ENCODE peak calls at places on chromosomes 4 and X, in six cellular contexts. One of them, this sample, is unnamed.

GRCh38 chrX:137563681-137564651 is 2.0 kb upstream of the ZIC3 start:
- DNase-seq in AML-193: no peak
- DNase-seq in activated CD8-positive, alpha-beta memory T cell treated with anti-CD3 and anti-CD28 coated beads for 48 hours: no peak
- DNase-seq in activated naive CD4-positive, alpha-beta T cell treated with Interleukin-2 at 50 U/mL for 16 hours: no peak
- DNase-seq in stimulated activated CD8-positive, alpha-beta memory T cell treated with anti-CD3 and anti-CD28 coated beads, Interleukin-15, amount 100 ng/mL, for 24 hours: no peak
- DNase-seq in adrenal gland: no peak
- DNase-seq in this sample: no peak

GRCh38 chr4:82667761-82668505 is 106.1 kb upstream of the TMEM150C start:
- DNase-seq in adrenal gland: no peak
- DNase-seq in stimulated activated CD8-positive, alpha-beta memory T cell treated with anti-CD3 and anti-CD28 coated beads, Interleukin-15, amount 100 ng/mL, for 24 hours: no peak
- DNase-seq in AML-193: no peak
- DNase-seq in activated naive CD4-positive, alpha-beta T cell treated with Interleukin-2 at 50 U/mL for 16 hours: no peak
- DNase-seq in activated CD8-positive, alpha-beta memory T cell treated with anti-CD3 and anti-CD28 coated beads for 48 hours: no peak
- DNase-seq in this sample: peak

GRCh38 chr4:16450031-16450430 is 223.8 kb upstream of the TAPT1 start:
- DNase-seq in AML-193: no peak
- DNase-seq in stimulated activated CD8-positive, alpha-beta memory T cell treated with anti-CD3 and anti-CD28 coated beads, Interleukin-15, amount 100 ng/mL, for 24 hours: no peak
- DNase-seq in activated naive CD4-positive, alpha-beta T cell treated with Interleukin-2 at 50 U/mL for 16 hours: no peak
- DNase-seq in adrenal gland: no peak
- DNase-seq in activated CD8-positive, alpha-beta memory T cell treated with anti-CD3 and anti-CD28 coated beads for 48 hours: no peak
- DNase-seq in this sample: no peak

GRCh38 chrX:29431895-29432294 is 783.5 kb upstream of the MAGEB2 start:
- DNase-seq in adrenal gland: no peak
- DNase-seq in stimulated activated CD8-positive, alpha-beta memory T cell treated with anti-CD3 and anti-CD28 coated beads, Interleukin-15, amount 100 ng/mL, for 24 hours: no peak
- DNase-seq in activated naive CD4-positive, alpha-beta T cell treated with Interleukin-2 at 50 U/mL for 16 hours: no peak
- DNase-seq in AML-193: no peak
- DNase-seq in activated CD8-positive, alpha-beta memory T cell treated with anti-CD3 and anti-CD28 coated beads for 48 hours: no peak
- DNase-seq in this sample: no peak

GRCh38 chrX:5306654-5307121 is 922.0 kb downstream of the NLGN4X start:
- DNase-seq in AML-193: peak
- DNase-seq in adrenal gland: no peak
- DNase-seq in activated CD8-positive, alpha-beta memory T cell treated with anti-CD3 and anti-CD28 coated beads for 48 hours: no peak
- DNase-seq in activated naive CD4-positive, alpha-beta T cell treated with Interleukin-2 at 50 U/mL for 16 hours: no peak
- DNase-seq in stimulated activated CD8-positive, alpha-beta memory T cell treated with anti-CD3 and anti-CD28 coated beads, Interleukin-15, amount 100 ng/mL, for 24 hours: no peak
- DNase-seq in this sample: no peak

GRCh38 chr4:158664806-158665205 is 6.9 kb downstream of the C4orf46 start:
- DNase-seq in activated CD8-positive, alpha-beta memory T cell treated with anti-CD3 and anti-CD28 coated beads for 48 hours: no peak
- DNase-seq in adrenal gland: no peak
- DNase-seq in stimulated activated CD8-positive, alpha-beta memory T cell treated with anti-CD3 and anti-CD28 coated beads, Interleukin-15, amount 100 ng/mL, for 24 hours: no peak
- DNase-seq in AML-193: no peak
- DNase-seq in activated naive CD4-positive, alpha-beta T cell treated with Interleukin-2 at 50 U/mL for 16 hours: no peak
- DNase-seq in this sample: no peak

GRCh38 chr4:184170996-184171395 is 46.7 kb downstream of the ENPP6 start:
- DNase-seq in AML-193: no peak
- DNase-seq in activated CD8-positive, alpha-beta memory T cell treated with anti-CD3 and anti-CD28 coated beads for 48 hours: no peak
- DNase-seq in activated naive CD4-positive, alpha-beta T cell treated with Interleukin-2 at 50 U/mL for 16 hours: no peak
- DNase-seq in adrenal gland: no peak
- DNase-seq in stimulated activated CD8-positive, alpha-beta memory T cell treated with anti-CD3 and anti-CD28 coated beads, Interleukin-15, amount 100 ng/mL, for 24 hours: no peak
- DNase-seq in this sample: no peak

GRCh38 chr4:8204576-8205227 is 5.6 kb downstream of the SH3TC1 start:
- DNase-seq in activated naive CD4-positive, alpha-beta T cell treated with Interleukin-2 at 50 U/mL for 16 hours: no peak
- DNase-seq in stimulated activated CD8-positive, alpha-beta memory T cell treated with anti-CD3 and anti-CD28 coated beads, Interleukin-15, amount 100 ng/mL, for 24 hours: no peak
- DNase-seq in activated CD8-positive, alpha-beta memory T cell treated with anti-CD3 and anti-CD28 coated beads for 48 hours: no peak
- DNase-seq in adrenal gland: no peak
- DNase-seq in AML-193: no peak
- DNase-seq in this sample: no peak

This sample was measured in astrocyte of the cerebellum.